ENCODE peak calls at places on chromosomes 7 and 10, in eight cellular contexts. One of them, this sample, is unnamed.

GRCh38 chr10:24515481-24515880 is 208.2 kb downstream of the ARHGAP21 start:
- DNase-seq in GM23338: no peak
- DNase-seq in type B pancreatic cell: no peak
- DNase-seq in kidney tubule cell: no peak
- DNase-seq in activated naive CD4-positive, alpha-beta T cell treated with anti-CD3 and anti-CD28 coated beads for 36 hours: no peak
- DNase-seq in amniotic epithelial cell: no peak
- DNase-seq in occipital lobe: no peak
- DNase-seq in DND-41: no peak
- DNase-seq in this sample: no peak

GRCh38 chr7:142745091-142745635 is 4.1 kb upstream of the PRSS1 start:
- DNase-seq in GM23338: no peak
- DNase-seq in type B pancreatic cell: no peak
- DNase-seq in kidney tubule cell: peak
- DNase-seq in activated naive CD4-positive, alpha-beta T cell treated with anti-CD3 and anti-CD28 coated beads for 36 hours: no peak
- DNase-seq in amniotic epithelial cell: no peak
- DNase-seq in occipital lobe: no peak
- DNase-seq in DND-41: no peak
- DNase-seq in this sample: no peak

GRCh38 chr7:96277921-96278320 is 44.0 kb downstream of the SLC25A13 start:
- DNase-seq in GM23338: no peak
- DNase-seq in type B pancreatic cell: no peak
- DNase-seq in kidney tubule cell: no peak
- DNase-seq in activated naive CD4-positive, alpha-beta T cell treated with anti-CD3 and anti-CD28 coated beads for 36 hours: no peak
- DNase-seq in amniotic epithelial cell: no peak
- DNase-seq in occipital lobe: no peak
- DNase-seq in DND-41: no peak
- DNase-seq in this sample: no peak

GRCh38 chr10:54203426-54203825 is 597.6 kb downstream of the PCDH15 start:
- DNase-seq in GM23338: no peak
- DNase-seq in type B pancreatic cell: no peak
- DNase-seq in kidney tubule cell: no peak
- DNase-seq in activated naive CD4-positive, alpha-beta T cell treated with anti-CD3 and anti-CD28 coated beads for 36 hours: no peak
- DNase-seq in amniotic epithelial cell: no peak
- DNase-seq in occipital lobe: no peak
- DNase-seq in DND-41: no peak
- DNase-seq in this sample: no peak

GRCh38 chr7:127783267-127783559 is 131.2 kb downstream of the SND1 start:
- DNase-seq in GM23338: no peak
- DNase-seq in type B pancreatic cell: no peak
- DNase-seq in kidney tubule cell: no peak
- DNase-seq in activated naive CD4-positive, alpha-beta T cell treated with anti-CD3 and anti-CD28 coated beads for 36 hours: no peak
- DNase-seq in amniotic epithelial cell: no peak
- DNase-seq in occipital lobe: no peak
- DNase-seq in DND-41: no peak
- DNase-seq in this sample: no peak

GRCh38 chr7:70728873-70729552 is 402.9 kb upstream of the GALNT17 start:
- DNase-seq in GM23338: peak
- DNase-seq in type B pancreatic cell: no peak
- DNase-seq in kidney tubule cell: no peak
- DNase-seq in activated naive CD4-positive, alpha-beta T cell treated with anti-CD3 and anti-CD28 coated beads for 36 hours: no peak
- DNase-seq in amniotic epithelial cell: peak
- DNase-seq in occipital lobe: no peak
- DNase-seq in DND-41: peak
- DNase-seq in this sample: no peak

GRCh38 chr10:16586358-16587138 is 64.9 kb upstream of the C1QL3 start:
- DNase-seq in GM23338: no peak
- DNase-seq in type B pancreatic cell: no peak
- DNase-seq in kidney tubule cell: no peak
- DNase-seq in activated naive CD4-positive, alpha-beta T cell treated with anti-CD3 and anti-CD28 coated beads for 36 hours: no peak
- DNase-seq in amniotic epithelial cell: no peak
- DNase-seq in occipital lobe: no peak
- DNase-seq in DND-41: no peak
- DNase-seq in this sample: peak

GRCh38 chr7:100623951-100624824 is 11.8 kb downstream of the MOSPD3 start:
- DNase-seq in GM23338: no peak
- DNase-seq in type B pancreatic cell: no peak
- DNase-seq in kidney tubule cell: no peak
- DNase-seq in activated naive CD4-positive, alpha-beta T cell treated with anti-CD3 and anti-CD28 coated beads for 36 hours: no peak
- DNase-seq in amniotic epithelial cell: no peak
- DNase-seq in occipital lobe: no peak
- DNase-seq in DND-41: no peak
- DNase-seq in this sample: no peak

GRCh38 chr7:139626817-139627216 is 103.3 kb downstream of the CLEC2L start:
- DNase-seq in GM23338: no peak
- DNase-seq in type B pancreatic cell: no peak
- DNase-seq in kidney tubule cell: no peak
- DNase-seq in activated naive CD4-positive, alpha-beta T cell treated with anti-CD3 and anti-CD28 coated beads for 36 hours: peak
- DNase-seq in amniotic epithelial cell: no peak
- DNase-seq in occipital lobe: no peak
- DNase-seq in DND-41: peak
- DNase-seq in this sample: no peak

GRCh38 chr10:114855776-114856543 is 34.4 kb downstream of the FHIP2A start:
- DNase-seq in GM23338: no peak
- DNase-seq in type B pancreatic cell: no peak
- DNase-seq in kidney tubule cell: peak
- DNase-seq in activated naive CD4-positive, alpha-beta T cell treated with anti-CD3 and anti-CD28 coated beads for 36 hours: no peak
- DNase-seq in amniotic epithelial cell: peak
- DNase-seq in occipital lobe: no peak
- DNase-seq in DND-41: no peak
- DNase-seq in this sample: no peak

GRCh38 chr10:30374353-30374752 is 25.3 kb upstream of the MTPAP start:
- DNase-seq in GM23338: peak
- DNase-seq in type B pancreatic cell: no peak
- DNase-seq in kidney tubule cell: no peak
- DNase-seq in activated naive CD4-positive, alpha-beta T cell treated with anti-CD3 and anti-CD28 coated beads for 36 hours: no peak
- DNase-seq in amniotic epithelial cell: no peak
- DNase-seq in occipital lobe: no peak
- DNase-seq in DND-41: peak
- DNase-seq in this sample: peak

GRCh38 chr7:30145521-30145920 is 10.7 kb downstream of the MTURN start:
- DNase-seq in GM23338: no peak
- DNase-seq in type B pancreatic cell: no peak
- DNase-seq in kidney tubule cell: peak
- DNase-seq in activated naive CD4-positive, alpha-beta T cell treated with anti-CD3 and anti-CD28 coated beads for 36 hours: no peak
- DNase-seq in amniotic epithelial cell: no peak
- DNase-seq in occipital lobe: no peak
- DNase-seq in DND-41: no peak
- DNase-seq in this sample: no peak

GRCh38 chr7:16347461-16348192 is 73.7 kb downstream of the CRPPA start:
- DNase-seq in GM23338: no peak
- DNase-seq in type B pancreatic cell: no peak
- DNase-seq in kidney tubule cell: peak
- DNase-seq in activated naive CD4-positive, alpha-beta T cell treated with anti-CD3 and anti-CD28 coated beads for 36 hours: no peak
- DNase-seq in amniotic epithelial cell: peak
- DNase-seq in occipital lobe: no peak
- DNase-seq in DND-41: no peak
- DNase-seq in this sample: no peak

GRCh38 chr7:158165711-158166110 is 421.9 kb downstream of the PTPRN2 start:
- DNase-seq in GM23338: no peak
- DNase-seq in type B pancreatic cell: peak
- DNase-seq in kidney tubule cell: no peak
- DNase-seq in activated naive CD4-positive, alpha-beta T cell treated with anti-CD3 and anti-CD28 coated beads for 36 hours: no peak
- DNase-seq in amniotic epithelial cell: no peak
- DNase-seq in occipital lobe: no peak
- DNase-seq in DND-41: no peak
- DNase-seq in this sample: no peak

This sample was measured in stimulated activated effector memory CD8-positive, alpha-beta T cell treated with anti-CD3 and anti-CD28 coated beads, Interleukin-12 subunit alpha, Interleukin-12 subunit beta, amount 100 ng/mL, for 72 hours.